ENCODE peak calls at places on chromosomes 3 and 15, in six cellular contexts. U is NCI-H460; T is LoVo; G is cardiac muscle cell; Z is stimulated activated CD8-positive, alpha-beta memory T cell treated with anti-CD3 and anti-CD28 coated beads, Interleukin-7, amount 100 ng/mL, for 1 hour; B is GM03348. S is an unnamed sample.
A peak's percentile ranks its signal among the peaks of the same experiment; 100 is the strongest.

GRCh38 chr15:35738370-35738769 is 192.4 kb upstream of the DPH6 start:
- DNase-seq in U (no peak), T (no peak), G (peak; percentile 80), Z (no peak), B (no peak), S (no peak)

GRCh38 chr3:52846427-52846983 is 11.7 kb upstream of the MUSTN1 start:
- DNase-seq in U (no peak), T (no peak), G (no peak), Z (no peak), B (no peak), S (peak; percentile 63)

GRCh38 chr3:9196009-9196408 is 53.4 kb downstream of the SRGAP3 start:
- DNase-seq in U (no peak), T (no peak), G (no peak), Z (no peak), B (no peak), S (no peak)

GRCh38 chr15:57505949-57506391 is 85.7 kb upstream of the MYZAP start:
- DNase-seq in U (peak; percentile 55), T (no peak), G (peak; percentile 67), Z (no peak), B (peak; percentile 71), S (no peak)

GRCh38 chr15:68203956-68204355 is 1.2 kb downstream of the CALML4 start:
- DNase-seq in U (no peak), T (no peak), G (no peak), Z (no peak), B (no peak), S (no peak)

GRCh38 chr3:120418866-120419490 is 31.8 kb downstream of the FSTL1 start:
- DNase-seq in U (peak; percentile 50), T (peak; percentile 55), G (peak; percentile 52), Z (no peak), B (no peak), S (peak; percentile 50)

GRCh38 chr3:75951941-75952340 is 166.6 kb upstream of the ZNF717 start:
- DNase-seq in U (no peak), T (no peak), G (no peak), Z (no peak), B (no peak), S (no peak)

GRCh38 chr3:158950131-158950901 is 148.5 kb downstream of the MFSD1 start:
- DNase-seq in U (no peak), T (no peak), G (no peak), Z (no peak), B (no peak), S (no peak)

GRCh38 chr3:73009008-73009407 is 12.4 kb downstream of the PPP4R2 start:
- DNase-seq in U (no peak), T (no peak), G (no peak), Z (no peak), B (no peak), S (no peak)

GRCh38 chr3:142337994-142338393 is 109.8 kb downstream of the XRN1 start:
- DNase-seq in U (no peak), T (no peak), G (no peak), Z (no peak), B (no peak), S (peak; percentile 46)

GRCh38 chr15:25682349-25682748 is 180.8 kb downstream of the ATP10A start:
- DNase-seq in U (no peak), T (no peak), G (no peak), Z (no peak), B (no peak), S (no peak)

GRCh38 chr3:11735638-11736037 is 91.9 kb upstream of the VGLL4 start:
- DNase-seq in U (no peak), T (no peak), G (no peak), Z (no peak), B (no peak), S (no peak)

GRCh38 chr15:79406191-79406590 is 25.9 kb upstream of the MINAR1 start:
- DNase-seq in U (no peak), T (no peak), G (no peak), Z (no peak), B (no peak), S (no peak)

GRCh38 chr15:66753687-66754377 is 51.8 kb downstream of the SMAD6 start:
- DNase-seq in U (no peak), T (no peak), G (no peak), Z (no peak), B (no peak), S (no peak)

GRCh38 chr3:17339233-17339632 is 403.2 kb downstream of the TBC1D5 start:
- DNase-seq in U (no peak), T (no peak), G (no peak), Z (no peak), B (no peak), S (no peak)

GRCh38 chr3:58082047-58082446 is 73.8 kb downstream of the FLNB start:
- DNase-seq in U (no peak), T (no peak), G (peak; percentile 73), Z (no peak), B (no peak), S (peak; percentile 78)